ENCODE peak calls at places on chromosomes 12 and 14, in five cellular contexts. Q is OCI-LY7, J is ovary, Z is esophagus squamous epithelium, B is adipocyte. C is an unnamed sample. For H3K4me1 and H3K9me3, the result is how much of the 10 kb centered on the place peaks cover.

GRCh38 chr12:34600592-34601462 is 578.5 kb downstream of the ALG10 start:
- DNase-seq in B (no peak), Q (no peak), Z (no peak), J (no peak), C (peak)

GRCh38 chr12:124952295-124952694 is 36.6 kb downstream of the DHX37 start:
- DNase-seq in B (no peak), Q (no peak), J (no peak), Z (no peak), C (no peak)

GRCh38 chr12:54033106-54033979 is 493 bp downstream of the HOXC5 start:
- DNase-seq in Z (no peak), J (peak), B (no peak), Q (no peak), C (no peak)

GRCh38 chr14:26522985-26523384 is 74.8 kb downstream of the NOVA1 start:
- DNase-seq in Z (no peak), B (peak), Q (no peak), J (no peak), C (no peak)

GRCh38 chr12:108860443-108860842 is 3.1 kb upstream of the SSH1 start:
- DNase-seq in J (no peak), B (no peak), Z (no peak), Q (no peak), C (no peak)

GRCh38 chr14:92728781-92729364 is 19.6 kb downstream of the LGMN start:
- DNase-seq in Q (no peak), Z (no peak), J (no peak), B (no peak), C (no peak)

GRCh38 chr12:45660330-45660729 is 69.2 kb upstream of the ARID2 start:
- DNase-seq in J (peak), Q (no peak), Z (no peak), B (no peak), C (no peak)

GRCh38 chr14:26598081-26598671 is 343 bp upstream of the NOVA1 start:
- DNase-seq in B (peak), Q (no peak), Z (no peak), J (peak), C (peak)

GRCh38 chr12:124352839-124353238 is 57.9 kb downstream of the RFLNA start:
- DNase-seq in J (no peak), Z (no peak), B (no peak), Q (no peak), C (no peak)

GRCh38 chr14:39372656-39373055 is 59.6 kb downstream of the FBXO33 start:
- DNase-seq in B (peak), J (no peak), Q (no peak), Z (no peak), C (no peak)

GRCh38 chr12:65885716-65886115 is 61.4 kb downstream of the HMGA2 start:
- DNase-seq in Z (no peak), Q (no peak), B (no peak), J (peak), C (no peak)

GRCh38 chr12:7837366-7837765 is 35.3 kb downstream of the SLC2A14 start:
- DNase-seq in J (no peak), Z (no peak), Q (no peak), B (no peak), C (no peak)

GRCh38 chr14:103408491-103409155 is 23.4 kb downstream of the MARK3 start:
- DNase-seq in Q (no peak), Z (no peak), J (peak), B (no peak), C (no peak)

GRCh38 chr12:98402671-98403070 is 112.7 kb upstream of the TMPO start:
- DNase-seq in Z (no peak), J (no peak), Q (no peak), B (no peak), C (no peak)

DNA sequence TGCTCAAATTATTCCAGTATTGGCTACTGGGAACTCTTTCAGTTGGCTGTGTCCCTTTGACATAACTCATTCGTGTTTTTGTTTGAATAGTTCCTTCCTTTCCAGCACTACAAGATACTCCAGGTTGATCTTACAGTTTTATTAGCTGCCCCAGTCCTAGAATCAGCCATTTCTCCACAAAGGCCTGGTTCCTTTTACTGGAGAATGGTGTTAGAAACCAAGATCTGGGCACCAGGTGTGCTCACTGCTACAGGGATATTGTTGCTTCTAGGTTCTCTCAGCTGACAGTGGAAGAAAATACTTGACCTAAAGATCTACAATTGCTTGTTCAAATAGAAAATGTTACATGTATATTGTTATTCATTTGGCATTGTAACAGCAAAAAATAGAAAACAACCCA is 21.9 kb downstream of the CDK17 start:
- DNase-seq in J (no peak), Q (peak), Z (no peak), B (no peak), C (no peak)
- H3K4me1 ChIP-seq in J (under half), Q (under half), Z (under half), B (under half), C (under half)

GRCh38 chr12:132922676-132923075 is 33.4 kb downstream of the ZNF605 start:
- DNase-seq in Z (no peak), J (no peak), Q (no peak), B (no peak), C (peak)

GRCh38 chr12:132923356-132923909 is 32.7 kb downstream of the ZNF605 start:
- DNase-seq in Q (no peak), B (no peak), Z (no peak), J (no peak), C (no peak)

GRCh38 chr12:132925597-132926416 is 30.3 kb downstream of the ZNF605 start:
- DNase-seq in Q (no peak), J (no peak), Z (no peak), B (no peak), C (peak)

GRCh38 chr12:132926417-132926833 is 29.7 kb downstream of the ZNF605 start:
- DNase-seq in B (no peak), Z (no peak), J (no peak), Q (no peak), C (peak)

GRCh38 chr12:132924356-132924755 is 31.8 kb downstream of the ZNF605 start:
- DNase-seq in Z (no peak), J (no peak), B (no peak), Q (no peak), C (peak)
- H3K9me3 ChIP-seq in Z (half or more), J (under half), B (half or more), Q (half or more), C (half or more)

DNA sequence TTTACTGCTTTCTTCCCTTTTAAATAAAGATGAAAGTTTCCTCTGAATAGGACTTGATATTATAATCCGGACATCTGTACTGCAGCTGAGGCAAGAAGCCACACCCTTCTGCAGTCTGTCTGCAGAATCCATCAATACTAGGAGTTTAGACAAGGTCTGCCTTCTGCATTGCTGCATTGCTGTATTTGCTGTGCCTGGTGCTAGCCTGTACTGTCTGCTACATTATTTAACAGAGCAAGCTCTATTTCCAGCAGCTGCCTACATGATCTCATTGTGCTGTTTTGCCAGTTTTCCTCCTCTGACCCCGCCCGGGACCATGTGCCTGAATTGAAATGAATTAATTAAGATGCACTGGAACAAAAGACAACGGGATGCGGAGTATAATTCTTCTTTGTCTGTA is 1.7 kb downstream of the TUBA1A start:
- DNase-seq in J (peak), B (peak), Z (no peak), Q (no peak), C (no peak)
- H3K4me3 ChIP-seq in J (peak), B (peak), Z (no peak), Q (peak), C (no peak)

GRCh38 chr14:88791629-88792571 is 853 bp downstream of the EML5 start:
- DNase-seq in J (peak), Z (no peak), Q (peak), B (peak), C (no peak)
- H3K4me1 ChIP-seq in J (under half), Z (under half), Q (under half), B (under half), C (under half)

GRCh38 chr14:105891221-105891602 is 364.8 kb downstream of the TMEM121 start:
- DNase-seq in J (peak), B (no peak), Z (no peak), Q (no peak), C (peak)
- H3K9me3 ChIP-seq in J (under half), B (under half), Z (under half), Q (under half), C (under half)

DNA sequence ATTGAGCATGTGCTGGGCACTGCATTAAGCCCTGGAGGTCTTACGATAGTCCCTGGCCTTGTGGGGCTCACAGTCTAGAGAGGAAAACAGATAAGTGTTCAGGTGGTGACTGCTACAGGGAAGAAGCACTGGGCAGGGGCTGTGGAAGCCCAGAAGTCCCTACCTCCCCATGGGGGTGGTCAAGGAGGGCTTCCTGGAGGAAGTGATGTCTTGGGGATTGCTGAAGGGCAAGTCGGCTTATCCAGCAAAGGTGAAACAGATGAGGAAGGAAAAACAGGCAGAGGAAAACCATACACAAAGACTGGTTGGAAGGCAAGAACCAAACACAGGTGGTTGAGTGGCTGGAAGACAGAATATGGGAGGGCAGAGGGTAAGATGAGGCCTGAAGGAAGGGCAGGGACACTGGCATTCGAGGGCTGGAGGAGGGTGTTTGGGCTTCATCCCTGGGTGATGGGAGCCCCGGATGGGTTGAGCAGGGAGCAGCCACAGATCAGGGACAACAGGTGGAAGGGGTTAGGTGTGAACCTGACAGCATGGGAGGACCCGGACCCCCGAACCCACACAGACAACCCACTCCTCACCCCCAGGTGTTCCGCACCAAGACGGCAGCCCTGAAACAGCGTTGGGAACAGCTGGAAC is 2.8 kb downstream of the CFAP73 start:
- DNase-seq in Z (no peak), Q (no peak), B (no peak), J (no peak), C (no peak)
- H3K4me3 ChIP-seq in Z (no peak), Q (peak), B (peak), J (no peak), C (no peak)

GRCh38 chr12:31478898-31479297 is 112.0 kb downstream of the DENND5B start:
- DNase-seq in Q (no peak), B (no peak), J (no peak), Z (no peak), C (no peak)
- H3K4me1 ChIP-seq in Q (under half), B (under half), J (under half), Z (under half), C (under half)

GRCh38 chr12:133135747-133136146 is 5.3 kb downstream of the ZNF10 start:
- DNase-seq in Z (no peak), J (no peak), B (no peak), Q (no peak), C (no peak)
- H3K9me3 ChIP-seq in Z (half or more), J (under half), B (half or more), Q (under half), C (under half)

DNA sequence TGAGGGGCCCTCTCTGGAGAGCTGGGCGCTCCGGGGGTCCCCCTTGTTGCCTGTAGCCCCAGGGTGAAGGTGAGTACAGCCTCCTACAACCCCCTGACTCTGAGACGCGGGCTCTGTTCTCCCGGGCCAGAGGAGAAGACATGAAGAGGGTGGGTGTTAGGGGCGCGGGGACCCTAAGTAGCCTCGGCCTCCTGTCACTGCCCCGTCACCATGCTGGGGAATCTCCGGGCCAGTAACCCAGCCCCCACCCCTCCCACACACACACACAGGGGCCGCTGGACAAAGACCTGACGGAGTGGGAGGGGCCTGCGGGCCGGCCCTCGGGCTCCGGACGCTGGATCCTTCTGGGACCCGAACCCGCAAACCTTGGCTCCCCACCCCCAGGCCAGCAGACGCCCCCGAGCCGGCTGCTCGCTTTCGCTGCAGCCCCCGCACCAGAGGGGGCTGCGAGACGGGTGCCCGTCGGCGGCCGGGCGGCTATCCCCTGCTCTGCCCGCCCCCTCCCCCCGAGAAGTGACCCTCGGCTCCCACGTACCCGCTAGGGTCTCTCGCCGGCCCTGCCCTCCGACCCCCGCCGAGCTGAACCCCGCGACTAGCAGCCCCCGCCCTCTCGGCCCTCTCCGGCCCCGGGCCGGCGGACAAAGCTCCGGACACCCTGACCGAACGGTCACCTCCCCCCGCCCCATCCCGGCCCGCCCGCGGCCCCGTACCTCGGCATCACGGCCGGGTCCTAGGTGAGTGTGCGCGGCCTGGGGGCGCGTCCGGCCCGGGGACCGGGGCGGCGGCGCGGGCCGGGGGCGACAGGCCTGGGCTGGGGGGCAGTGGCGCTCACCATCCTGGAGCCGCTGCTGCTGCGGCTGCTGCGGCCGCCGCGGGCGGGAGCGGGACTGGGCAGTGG is at the start of gene FIGNL2:
- DNase-seq in Q (no peak), B (peak), Z (no peak), J (no peak), C (no peak)
- H3K4me3 ChIP-seq in Q (no peak), B (peak), Z (peak), J (peak), C (peak)